ENCODE peak calls at places on chromosomes 7 and 10, in seven cellular contexts. N is MM.1S, B is bronchial epithelial cell, F is PC-3, W is heart right ventricle, A is OCI-LY7, O is lower leg skin. E is an unnamed sample.

GRCh38 chr7:77550586-77550985 is 13.5 kb downstream of the PTPN12 start:
- DNase-seq in N (no peak), B (no peak), F (no peak), W (no peak), A (no peak), O (no peak), E (peak; percentile 47)

GRCh38 chr10:123200510-123200909 is 46.3 kb downstream of the BUB3 start:
- DNase-seq in N (no peak), B (no peak), F (no peak), W (no peak), A (no peak), O (no peak), E (no peak)

GRCh38 chr7:83301416-83301815 is 138.7 kb upstream of the PCLO start:
- DNase-seq in N (no peak), B (peak; percentile 43), F (peak; percentile 27), W (no peak), A (no peak), O (no peak), E (peak; percentile 85)

GRCh38 chr7:136667584-136667983 is 200.9 kb upstream of the CHRM2 start:
- DNase-seq in N (no peak), B (no peak), F (no peak), W (no peak), A (no peak), O (no peak), E (no peak)

GRCh38 chr7:96508371-96508770 is 186.5 kb upstream of the SLC25A13 start:
- DNase-seq in N (no peak), B (peak; percentile 14), F (peak; percentile 76), W (no peak), A (no peak), O (no peak), E (no peak)

GRCh38 chr7:82926477-82926876 is 236.2 kb downstream of the PCLO start:
- DNase-seq in N (no peak), B (no peak), F (no peak), W (no peak), A (peak; percentile 65), O (no peak), E (no peak)

GRCh38 chr10:12181065-12181775 is 14.5 kb downstream of the NUDT5 start:
- DNase-seq in N (no peak), B (peak; percentile 47), F (peak; percentile 3), W (no peak), A (no peak), O (no peak), E (peak; percentile 66)

GRCh38 chr7:132777956-132778355 is 201.7 kb upstream of the PLXNA4 start:
- DNase-seq in N (no peak), B (no peak), F (no peak), W (no peak), A (no peak), O (peak; percentile 52), E (no peak)

GRCh38 chr7:101232141-101232821 is 5.3 kb downstream of the CLDN15 start:
- DNase-seq in N (no peak), B (peak; percentile 74), F (peak; percentile 68), W (no peak), A (no peak), O (peak; percentile 86), E (no peak)
- H3K4me3 ChIP-seq in N (no peak overlapping the region), B (peak overlapping the region; percentile 59), F (peak overlapping the region; percentile 67), W (peak overlapping the region; percentile 35), A (no peak overlapping the region), O (no peak overlapping the region), E (peak overlapping the region; percentile 33)

GRCh38 chr7:140390034-140390433 is 8.3 kb downstream of the SLC37A3 start:
- DNase-seq in N (no peak), B (no peak), F (no peak), W (no peak), A (no peak), O (no peak), E (no peak)
- H3K4me3 ChIP-seq in N (no peak overlapping the region), B (no peak overlapping the region), F (no peak overlapping the region), W (no peak overlapping the region), A (no peak overlapping the region), O (no peak overlapping the region), E (no peak overlapping the region)

GRCh38 chr10:119608316-119609155 is 11.8 kb upstream of the TIAL1 start:
- DNase-seq in N (no peak), B (peak; percentile 40), F (peak; percentile 63), W (peak; percentile 39), A (peak; percentile 19), O (peak; percentile 81), E (peak; percentile 55)
- H3K4me3 ChIP-seq in N (no peak overlapping the region), B (no peak overlapping the region), F (no peak overlapping the region), W (no peak overlapping the region), A (no peak overlapping the region), O (no peak overlapping the region), E (no peak overlapping the region)

GRCh38 chr7:73921623-73922528 is 60.9 kb downstream of the TMEM270 start:
- DNase-seq in N (no peak), B (no peak), F (no peak), W (no peak), A (no peak), O (peak; percentile 90), E (no peak)

GRCh38 chr7:73920406-73921134 is 59.6 kb downstream of the TMEM270 start:
- DNase-seq in N (no peak), B (no peak), F (no peak), W (no peak), A (no peak), O (peak; percentile 84), E (no peak)

GRCh38 chr7:73919694-73920375 is 58.9 kb downstream of the TMEM270 start:
- DNase-seq in N (no peak), B (no peak), F (no peak), W (no peak), A (no peak), O (peak; percentile 79), E (no peak)

DNA sequence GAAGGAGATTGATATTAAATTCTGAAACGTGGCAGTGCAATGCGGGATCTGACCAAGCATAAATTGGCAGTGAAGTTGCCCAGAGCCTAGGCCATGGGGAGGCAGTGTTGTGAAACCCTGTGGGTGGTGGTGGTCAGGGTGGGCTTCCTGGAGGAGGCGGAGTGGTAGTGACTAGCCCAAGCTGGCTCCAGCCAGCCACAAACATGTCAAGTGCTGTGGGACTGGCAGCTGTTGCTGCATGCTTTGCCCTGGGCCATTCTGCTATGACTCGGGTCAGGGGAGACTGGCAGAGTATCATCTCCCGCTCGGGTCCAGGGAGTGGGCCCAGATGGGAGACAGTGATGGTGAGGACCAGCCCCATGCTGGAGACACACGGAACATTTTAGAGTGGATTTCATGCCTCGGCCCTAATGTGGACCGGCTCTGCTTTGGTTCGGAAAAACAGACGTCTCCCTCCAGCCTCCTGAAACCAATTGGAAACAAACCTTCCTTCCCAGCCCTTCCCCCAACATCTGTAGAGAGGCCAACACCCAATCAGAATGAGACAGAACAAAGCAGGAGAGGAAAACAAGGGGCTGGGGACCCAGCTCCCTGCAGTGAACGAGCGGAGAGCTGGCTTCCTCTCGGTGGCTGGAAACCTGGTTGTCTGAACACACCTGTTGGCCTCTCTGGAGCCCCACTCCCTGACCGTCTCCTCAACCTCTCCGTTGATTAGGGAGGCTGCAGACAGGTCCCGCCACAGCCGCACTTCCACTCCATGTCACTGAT is 58.2 kb downstream of the TMEM270 start:
- DNase-seq in N (no peak), B (no peak), F (no peak), W (no peak), A (no peak), O (peak; percentile 76), E (no peak)
- H3K4me3 ChIP-seq in N (no peak overlapping the region), B (no peak overlapping the region), F (no peak overlapping the region), W (no peak overlapping the region), A (no peak overlapping the region), O (no peak overlapping the region), E (no peak overlapping the region)

GRCh38 chr10:14173391-14173705 is 157.4 kb downstream of the FRMD4A start:
- DNase-seq in N (no peak), B (no peak), F (no peak), W (no peak), A (no peak), O (no peak), E (peak; percentile 49)

GRCh38 chr10:14173706-14174594 is 156.8 kb downstream of the FRMD4A start:
- DNase-seq in N (peak; percentile 25), B (no peak), F (peak; percentile 7), W (no peak), A (no peak), O (peak; percentile 84), E (no peak)
- H3K4me3 ChIP-seq in N (peak overlapping the region; percentile 41), B (peak overlapping the region; percentile 10), F (peak overlapping the region; percentile 59), W (peak overlapping the region; percentile 49), A (no peak overlapping the region), O (no peak overlapping the region), E (peak overlapping the region; percentile 55)

GRCh38 chr10:77909021-77909754 is 17.4 kb downstream of the DLG5 start:
- DNase-seq in N (no peak), B (no peak), F (no peak), W (no peak), A (no peak), O (no peak), E (no peak)
- H3K4me3 ChIP-seq in N (no peak overlapping the region), B (no peak overlapping the region), F (no peak overlapping the region), W (no peak overlapping the region), A (no peak overlapping the region), O (no peak overlapping the region), E (no peak overlapping the region)

GRCh38 chr7:1975179-1975578 is 257.6 kb downstream of the MAD1L1 start:
- DNase-seq in N (no peak), B (no peak), F (no peak), W (no peak), A (no peak), O (no peak), E (no peak)
- H3K4me3 ChIP-seq in N (no peak overlapping the region), B (no peak overlapping the region), F (no peak overlapping the region), W (no peak overlapping the region), A (no peak overlapping the region), O (no peak overlapping the region), E (no peak overlapping the region)

GRCh38 chr10:132066812-132067211 is 1.1 kb downstream of the JAKMIP3 start:
- DNase-seq in N (no peak), B (no peak), F (no peak), W (no peak), A (no peak), O (peak; percentile 37), E (no peak)
- H3K4me3 ChIP-seq in N (no peak overlapping the region), B (no peak overlapping the region), F (peak overlapping the region; percentile 80), W (no peak overlapping the region), A (no peak overlapping the region), O (no peak overlapping the region), E (no peak overlapping the region)

E was measured in choroid plexus epithelial cell.